ENCODE peak calls at places on chromosomes 11 and 22, in five cellular contexts. H is IMR-90, G is right cardiac atrium, U is suprapubic skin, B is fibroblast of lung. T is an unnamed sample.

GRCh38 chr11:129846508-129847335 is 31.1 kb downstream of the TMEM45B start:
- DNase-seq in H (peak; percentile 92), U (no peak), G (no peak), B (peak; percentile 91), T (no peak)

GRCh38 chr22:26949193-26949592 is 291.8 kb downstream of the MIAT start:
- DNase-seq in B (peak; percentile 12), G (no peak), H (peak; percentile 19), U (no peak), T (no peak)

GRCh38 chr22:25131198-25131887 is 68.3 kb upstream of the CRYBB3 start:
- DNase-seq in G (no peak), B (no peak), H (no peak), U (no peak), T (no peak)

GRCh38 chr11:63489879-63490278 is 1.1 kb downstream of the PLAAT5 start:
- DNase-seq in G (no peak), U (no peak), H (no peak), B (peak; percentile 33), T (no peak)

GRCh38 chr11:70111269-70112016 is 33.3 kb downstream of the ANO1 start:
- DNase-seq in G (peak; percentile 89), U (peak; percentile 87), H (peak; percentile 67), B (peak; percentile 35), T (peak; percentile 64)

GRCh38 chr11:115170133-115170815 is 333.9 kb downstream of the CADM1 start:
- DNase-seq in B (peak; percentile 49), G (no peak), H (peak; percentile 38), U (no peak), T (no peak)

GRCh38 chr22:41939981-41940852 is 6.7 kb downstream of the CENPM start:
- DNase-seq in H (no peak), B (no peak), G (no peak), U (no peak), T (no peak)

GRCh38 chr11:10943968-10944367 is 86.1 kb upstream of the ZBED5 start:
- DNase-seq in U (no peak), G (no peak), H (no peak), B (peak; percentile 56), T (no peak)

GRCh38 chr11:28228196-28228595 is 120.0 kb downstream of the METTL15 start:
- DNase-seq in B (peak; percentile 43), U (no peak), H (peak; percentile 68), G (no peak), T (no peak)

GRCh38 chr11:6405039-6405667 is 13.7 kb downstream of the APBB1 start:
- DNase-seq in U (no peak), B (no peak), H (no peak), G (no peak), T (no peak)
- H3K27ac ChIP-seq in U (no peak overlapping the region), B (no peak overlapping the region), H (no peak overlapping the region), G (no peak overlapping the region), T (no peak overlapping the region)

GRCh38 chr22:37201066-37201820 is 11.0 kb downstream of the SSTR3 start:
- DNase-seq in H (no peak), B (no peak), G (no peak), U (peak; percentile 44), T (peak; percentile 35)
- H3K4me1 ChIP-seq in H (peaks cover 20% of the 10 kb centered on the region), B (peaks cover 19% of the 10 kb centered on the region), G (peaks cover 18% of the 10 kb centered on the region), U (peaks cover 32% of the 10 kb centered on the region), T (peaks cover 19% of the 10 kb centered on the region)

GRCh38 chr11:79374707-79375106 is 66.1 kb downstream of the TENM4 start:
- DNase-seq in B (no peak), G (no peak), H (no peak), U (no peak), T (no peak)
- H3K4me3 ChIP-seq in B (no peak overlapping the region), G (no peak overlapping the region), H (no peak overlapping the region), U (no peak overlapping the region), T (no peak overlapping the region)

DNA sequence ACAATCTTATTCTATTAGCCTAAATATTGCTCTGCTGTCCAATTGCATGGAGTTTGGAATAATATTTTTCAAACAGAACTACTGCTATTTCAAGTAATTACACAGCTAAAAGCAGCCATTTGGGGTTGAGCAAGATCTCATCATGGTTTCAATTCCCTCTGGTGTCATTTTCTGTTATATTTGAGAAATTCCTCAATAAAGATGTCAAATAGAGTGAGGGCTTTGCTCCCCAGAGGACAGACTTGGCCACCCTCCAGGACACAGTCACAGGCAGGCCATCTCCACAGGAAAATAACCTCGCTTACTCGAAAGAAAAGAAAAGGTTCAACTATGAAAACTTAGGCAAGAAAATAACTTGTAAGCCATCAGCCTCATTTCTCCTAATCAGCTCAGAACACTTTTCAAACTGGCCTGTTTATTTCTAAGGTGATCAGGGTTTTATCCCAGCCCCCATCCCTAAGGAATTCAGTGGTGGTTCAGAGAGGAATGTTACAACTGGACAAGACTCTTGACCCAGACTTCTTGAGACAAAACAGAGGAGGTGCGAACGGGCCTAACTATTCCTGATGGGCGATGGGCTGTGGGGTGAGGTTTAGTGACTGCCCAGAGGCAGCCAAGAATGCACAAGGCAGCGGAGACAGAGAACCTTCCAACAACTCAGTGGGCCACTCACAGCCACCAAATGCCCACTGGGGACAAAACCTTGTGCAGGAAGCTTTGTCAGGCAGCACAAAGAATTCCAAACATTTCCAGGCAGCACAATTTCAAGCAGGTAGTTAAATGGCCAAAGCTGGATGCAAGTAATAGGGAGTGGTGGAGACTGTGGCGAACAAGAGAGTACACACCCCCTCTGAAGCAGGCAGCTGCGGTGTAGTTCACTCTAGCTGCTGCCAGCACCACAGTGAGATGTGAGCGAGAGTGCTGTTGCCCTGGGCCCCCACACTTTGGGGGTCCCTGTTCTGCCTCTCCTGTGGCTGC is 29.4 kb downstream of the SCUBE1 start:
- DNase-seq in H (no peak), U (no peak), G (no peak), B (no peak), T (peak; percentile 91)
- H3K27ac ChIP-seq in H (no peak overlapping the region), U (no peak overlapping the region), G (no peak overlapping the region), B (no peak overlapping the region), T (no peak overlapping the region)